ENCODE peak calls at places on chromosomes 5 and 9, in four cellular contexts. P is upper lobe of left lung, Q is transverse colon, X is endothelial cell of umbilical vein. V is an unnamed sample. For H3K4me1, the result is how much of the 10 kb centered on the place peaks cover.

GRCh38 chr9:75167281-75167680 is 79.0 kb downstream of the OSTF1 start:
- DNase-seq in P (no peak), Q (no peak), X (peak), V (no peak)

GRCh38 chr9:137602661-137603060 is 2.8 kb upstream of the ARRDC1 start:
- DNase-seq in P (peak), Q (no peak), X (no peak), V (no peak)

GRCh38 chr9:116656977-116657376 is 30.1 kb upstream of the TRIM32 start:
- DNase-seq in P (no peak), Q (no peak), X (no peak), V (no peak)

GRCh38 chr9:132792547-132792946 is 85.5 kb downstream of the AK8 start:
- DNase-seq in P (no peak), Q (no peak), X (no peak), V (no peak)

GRCh38 chr5:34749431-34749872 is 89.5 kb upstream of the TTC23L start:
- DNase-seq in P (no peak), Q (no peak), X (no peak), V (no peak)

GRCh38 chr9:114908104-114908621 is 22.2 kb downstream of the TNFSF8 start:
- DNase-seq in P (peak), Q (no peak), X (no peak), V (peak)

GRCh38 chr5:172943283-172943841 is 15.9 kb upstream of the RPL26L1 start:
- DNase-seq in P (no peak), Q (no peak), X (no peak), V (no peak)

GRCh38 chr9:112145886-112146285 is 29.2 kb downstream of the SUSD1 start:
- DNase-seq in P (no peak), Q (no peak), X (no peak), V (no peak)

GRCh38 chr5:9454012-9454481 is 91.8 kb downstream of the SEMA5A start:
- DNase-seq in P (no peak), Q (peak), X (no peak), V (no peak)

GRCh38 chr5:18314192-18314778 is 680.0 kb downstream of the TAF11L14 start:
- DNase-seq in P (no peak), Q (no peak), X (peak), V (no peak)

GRCh38 chr5:172450861-172451695 is 3.2 kb downstream of the SH3PXD2B start:
- DNase-seq in P (peak), Q (peak), X (peak), V (no peak)

GRCh38 chr5:149030392-149030791 is 32.5 kb downstream of the SH3TC2 start:
- DNase-seq in P (no peak), Q (no peak), X (no peak), V (no peak)

GRCh38 chr9:108801949-108802348 is 53.8 kb downstream of the ACTL7B start:
- DNase-seq in P (no peak), Q (no peak), X (no peak), V (no peak)

GRCh38 chr9:4297151-4297794 is 2.6 kb downstream of the GLIS3 start:
- DNase-seq in P (peak), Q (peak), X (peak), V (peak)

GRCh38 chr9:6924988-6925563 is 167.3 kb downstream of the KDM4C start:
- DNase-seq in P (no peak), Q (no peak), X (no peak), V (no peak)

GRCh38 chr5:7834982-7835381 is 16.0 kb downstream of the CFAP90 start:
- DNase-seq in P (no peak), Q (no peak), X (no peak), V (no peak)

GRCh38 chr9:133731876-133732321 is 6.3 kb downstream of the SARDH start:
- DNase-seq in P (no peak), Q (no peak), X (peak), V (peak)

GRCh38 chr5:127425868-127426267 is 91.6 kb upstream of the PRRC1 start:
- DNase-seq in P (no peak), Q (no peak), X (no peak), V (no peak)

GRCh38 chr5:163106098-163106497 is 331.3 kb upstream of the CCNG1 start:
- DNase-seq in P (no peak), Q (no peak), X (no peak), V (no peak)

GRCh38 chr5:146726891-146727290 is 151.7 kb downstream of the PPP2R2B start:
- DNase-seq in P (no peak), Q (no peak), X (no peak), V (no peak)

GRCh38 chr9:99226054-99226453 is 4.0 kb downstream of the SEC61B start:
- DNase-seq in P (no peak), Q (no peak), X (peak), V (no peak)

GRCh38 chr9:125486109-125486508 is 220.9 kb downstream of the MAPKAP1 start:
- DNase-seq in P (no peak), Q (no peak), X (no peak), V (no peak)

GRCh38 chr9:128127568-128127989 is at the start of gene PTGES2:
- DNase-seq in P (peak), Q (peak), X (peak), V (peak)

GRCh38 chr9:128123451-128124080 is 4.0 kb downstream of the PTGES2 start:
- DNase-seq in P (no peak), Q (no peak), X (no peak), V (no peak)

GRCh38 chr9:128124873-128125574 is 2.5 kb downstream of the PTGES2 start:
- DNase-seq in P (peak), Q (peak), X (peak), V (no peak)

GRCh38 chr9:128124451-128124850 is 3.1 kb downstream of the PTGES2 start:
- DNase-seq in P (no peak), Q (no peak), X (no peak), V (no peak)

DNA sequence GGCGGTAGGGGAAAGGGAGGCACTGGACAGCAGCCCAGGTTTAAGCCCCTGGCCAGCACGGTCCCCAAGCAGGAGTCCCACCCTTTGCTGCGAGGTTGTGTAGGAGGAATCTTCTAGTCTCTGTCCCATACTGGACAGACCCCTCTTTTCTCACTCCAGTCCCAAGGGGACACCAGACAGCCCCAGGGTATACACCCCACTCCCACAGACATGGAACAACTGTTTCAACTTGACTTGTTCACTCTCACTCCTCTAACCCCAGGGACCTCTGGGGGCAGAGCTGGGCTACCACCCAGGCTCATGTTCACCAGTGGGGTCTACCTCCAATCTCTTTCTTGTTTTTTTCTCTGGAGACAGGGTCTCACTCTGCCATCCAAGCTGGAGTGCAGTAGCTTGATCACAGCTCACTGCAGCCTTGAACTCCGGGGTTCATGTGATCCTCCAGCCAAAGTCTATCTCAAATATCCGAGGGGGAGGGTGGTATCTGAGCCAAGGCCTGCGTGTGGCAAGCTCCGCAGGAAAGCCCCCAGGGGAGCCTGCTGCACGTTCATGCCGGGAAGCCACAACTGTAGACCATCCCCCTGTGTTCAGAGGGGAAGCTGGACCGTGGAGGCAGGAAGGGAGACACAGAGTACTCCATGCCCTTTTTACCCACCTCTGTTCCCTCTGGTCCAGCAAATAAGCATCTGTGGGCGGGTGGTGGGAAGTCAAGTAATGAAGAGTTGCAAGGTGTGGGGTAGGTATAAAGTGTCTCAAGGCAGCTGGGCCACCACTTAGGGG is 1.8 kb downstream of the PTGES2 start:
- DNase-seq in P (no peak), Q (no peak), X (no peak), V (no peak)
- H3K4me3 ChIP-seq in P (no peak), Q (no peak), X (no peak), V (peak)

GRCh38 chr9:34992376-34992951 is 2.9 kb downstream of the DNAJB5 start:
- DNase-seq in P (no peak), Q (peak), X (peak), V (no peak)
- H3K4me1 ChIP-seq in P (half or more), Q (under half), X (under half), V (under half)

GRCh38 chr9:96450613-96451544 is 910 bp downstream of the HABP4 start:
- DNase-seq in P (peak), Q (peak), X (peak), V (peak)

GRCh38 chr9:96447406-96447805 is 2.6 kb upstream of the HABP4 start:
- DNase-seq in P (no peak), Q (no peak), X (no peak), V (no peak)

GRCh38 chr9:96448546-96449170 is 1.3 kb upstream of the HABP4 start:
- DNase-seq in P (no peak), Q (no peak), X (no peak), V (no peak)

GRCh38 chr9:96449522-96449843 is 486 bp upstream of the HABP4 start:
- DNase-seq in P (no peak), Q (no peak), X (no peak), V (no peak)

DNA sequence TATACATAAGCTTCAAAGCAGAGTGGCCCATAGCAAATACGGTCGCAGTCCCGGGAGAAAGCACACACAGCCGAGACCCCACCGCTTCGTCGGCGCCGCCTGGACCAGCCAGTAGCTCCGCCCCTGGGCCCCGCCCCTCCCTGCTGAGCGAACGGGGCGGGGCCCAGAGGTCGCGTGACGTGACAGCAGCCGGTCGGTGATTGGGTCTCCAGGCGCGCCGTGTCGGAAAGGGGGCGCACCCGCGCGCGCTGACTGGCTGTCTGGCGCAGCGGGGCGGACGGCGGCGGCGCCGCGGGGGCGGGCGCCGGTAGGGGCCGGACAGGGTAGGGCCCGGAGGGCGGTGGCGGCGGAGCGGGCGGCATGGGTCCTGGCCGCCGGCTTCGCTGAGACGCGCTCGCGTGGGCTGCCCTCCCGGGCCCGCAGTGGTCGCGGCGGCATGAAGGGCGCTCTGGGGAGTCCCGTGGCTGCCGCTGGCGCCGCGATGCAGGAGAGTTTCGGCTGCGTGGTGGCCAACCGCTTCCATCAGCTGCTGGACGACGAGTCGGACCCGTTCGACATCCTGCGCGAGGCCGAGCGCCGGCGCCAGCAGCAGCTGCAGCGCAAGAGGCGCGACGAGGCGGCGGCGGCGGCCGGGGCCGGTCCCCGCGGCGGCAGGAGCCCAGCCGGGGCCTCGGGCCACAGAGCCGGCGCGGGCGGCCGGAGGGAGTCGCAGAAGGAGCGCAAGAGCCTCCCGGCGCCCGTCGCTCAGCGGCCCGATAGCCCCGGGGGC is at the start of gene HABP4:
- DNase-seq in P (peak), Q (peak), X (peak), V (peak)
- TF ChIP-seq POLR2AphosphoS5 in P (peak), Q (peak), X (peak), V (peak)

GRCh38 chr5:1107167-1108007 is 4.5 kb downstream of the SLC12A7 start:
- DNase-seq in P (no peak), Q (no peak), X (no peak), V (no peak)
- H3K4me3 ChIP-seq in P (no peak), Q (no peak), X (no peak), V (no peak)

GRCh38 chr9:135901036-135901758 is 6.1 kb downstream of the CAMSAP1 start:
- DNase-seq in P (no peak), Q (no peak), X (no peak), V (no peak)
- H3K4me1 ChIP-seq in P (under half), Q (under half), X (under half), V (under half)

GRCh38 chr5:138352071-138352721 is at the start of gene KDM3B:
- DNase-seq in P (peak), Q (peak), X (peak), V (peak)
- TF ChIP-seq POLR2AphosphoS5 in P (peak), Q (peak), X (peak), V (peak)

V was measured in breast epithelium.